ENCODE peak calls at places on chromosomes 7 and 10, in nine cellular contexts. B is heart left ventricle, N is tibial nerve, S is body of pancreas, T is stomach, E is transverse colon, W is endothelial cell of umbilical vein, Z is Peyer's patch, K is HCT116. D is an unnamed sample.

GRCh38 chr10:47241256-47241655 is 58.7 kb upstream of the GDF10 start:
- DNase-seq in B (no peak), N (no peak), S (no peak), T (no peak), E (peak), W (no peak), Z (no peak), K (no peak), D (no peak)

GRCh38 chr7:72219500-72219899 is 192.6 kb downstream of the CALN1 start:
- DNase-seq in B (no peak), N (no peak), S (no peak), T (no peak), E (no peak), W (no peak), Z (no peak), K (no peak), D (peak)

GRCh38 chr10:112811741-112812551 is 138.1 kb upstream of the TCF7L2 start:
- DNase-seq in B (no peak), N (no peak), S (peak), T (peak), E (peak), W (peak), Z (no peak), K (peak), D (peak)

GRCh38 chr10:32413513-32413912 is 32.4 kb upstream of the CCDC7 start:
- DNase-seq in B (no peak), N (no peak), S (no peak), T (no peak), E (no peak), W (peak), Z (no peak), K (peak), D (no peak)

GRCh38 chr7:44978511-44979366 is at the start of gene MYO1G:
- DNase-seq in B (peak), N (no peak), S (no peak), T (peak), E (peak), W (no peak), Z (no peak), K (no peak), D (no peak)

GRCh38 chr10:4851846-4852245 is 25.8 kb downstream of the AKR1E2 start:
- DNase-seq in B (no peak), N (peak), S (peak), T (peak), E (no peak), W (no peak), Z (no peak), K (no peak), D (no peak)

GRCh38 chr7:130695840-130696239 is 9.5 kb upstream of the TSGA13 start:
- DNase-seq in B (no peak), N (no peak), S (no peak), T (no peak), E (no peak), W (peak), Z (no peak), K (peak), D (no peak)

GRCh38 chr7:15684834-15685233 is 1.6 kb downstream of the MEOX2 start:
- DNase-seq in B (peak), N (no peak), S (no peak), T (no peak), E (no peak), W (peak), Z (no peak), K (no peak), D (no peak)

GRCh38 chr7:27961255-27961654 is 219.3 kb downstream of the JAZF1 start:
- DNase-seq in B (no peak), N (no peak), S (no peak), T (no peak), E (no peak), W (no peak), Z (no peak), K (peak), D (no peak)

GRCh38 chr7:116809636-116810266 is 52.6 kb upstream of the CAPZA2 start:
- DNase-seq in B (no peak), N (no peak), S (peak), T (no peak), E (no peak), W (peak), Z (no peak), K (peak), D (no peak)

GRCh38 chr7:101179780-101180755 is at the start of gene NAT16:
- DNase-seq in B (no peak), N (no peak), S (no peak), T (no peak), E (no peak), W (no peak), Z (no peak), K (no peak), D (no peak)

GRCh38 chr10:15370212-15370740 is 813 bp downstream of the FAM171A1 start:
- DNase-seq in B (peak), N (no peak), S (peak), T (no peak), E (peak), W (peak), Z (peak), K (no peak), D (peak)

GRCh38 chr10:73781879-73782748 is at the start of gene CHCHD1:
- DNase-seq in B (peak), N (peak), S (peak), T (peak), E (peak), W (peak), Z (peak), K (peak), D (peak)

GRCh38 chr7:38462819-38463218 is 168.4 kb downstream of the AMPH start:
- DNase-seq in B (peak), N (no peak), S (no peak), T (no peak), E (no peak), W (no peak), Z (no peak), K (no peak), D (no peak)

GRCh38 chr10:1515121-1515779 is 222.1 kb downstream of the ADARB2 start:
- DNase-seq in B (peak), N (no peak), S (no peak), T (no peak), E (no peak), W (no peak), Z (no peak), K (no peak), D (no peak)

GRCh38 chr7:138738114-138738513 is 37.0 kb upstream of the SVOPL start:
- DNase-seq in B (no peak), N (no peak), S (no peak), T (no peak), E (no peak), W (no peak), Z (no peak), K (no peak), D (no peak)

GRCh38 chr10:73169320-73169719 is 1.4 kb downstream of the FAM149B1 start:
- DNase-seq in B (no peak), N (no peak), S (no peak), T (no peak), E (no peak), W (no peak), Z (no peak), K (no peak), D (no peak)

GRCh38 chr7:77348371-77348813 is 67.8 kb downstream of the GSAP start:
- DNase-seq in B (no peak), N (no peak), S (peak), T (peak), E (no peak), W (peak), Z (no peak), K (no peak), D (no peak)

GRCh38 chr7:117014099-117014656 is 60.9 kb downstream of the ST7 start:
- DNase-seq in B (no peak), N (no peak), S (no peak), T (no peak), E (no peak), W (no peak), Z (no peak), K (no peak), D (no peak)

GRCh38 chr10:5545011-5545410 is 20.2 kb downstream of the CALML3 start:
- DNase-seq in B (peak), N (peak), S (peak), T (peak), E (peak), W (no peak), Z (peak), K (no peak), D (no peak)

GRCh38 chr7:1902231-1902855 is 232.3 kb downstream of the ELFN1 start:
- DNase-seq in B (peak), N (no peak), S (no peak), T (no peak), E (no peak), W (no peak), Z (no peak), K (no peak), D (no peak)

GRCh38 chr7:24402655-24403054 is 118.7 kb downstream of the NPY start:
- DNase-seq in B (no peak), N (no peak), S (no peak), T (no peak), E (no peak), W (peak), Z (no peak), K (no peak), D (no peak)

GRCh38 chr10:17547026-17547425 is 70.1 kb downstream of the HACD1 start:
- DNase-seq in B (no peak), N (no peak), S (no peak), T (no peak), E (no peak), W (no peak), Z (no peak), K (no peak), D (no peak)

GRCh38 chr10:133464582-133465031 is 10.9 kb downstream of the SCART1 start:
- DNase-seq in B (no peak), N (no peak), S (no peak), T (no peak), E (no peak), W (no peak), Z (no peak), K (no peak), D (peak)

GRCh38 chr10:123200510-123200909 is 46.3 kb downstream of the BUB3 start:
- DNase-seq in B (no peak), N (no peak), S (no peak), T (no peak), E (no peak), W (no peak), Z (no peak), K (no peak), D (no peak)

DNA sequence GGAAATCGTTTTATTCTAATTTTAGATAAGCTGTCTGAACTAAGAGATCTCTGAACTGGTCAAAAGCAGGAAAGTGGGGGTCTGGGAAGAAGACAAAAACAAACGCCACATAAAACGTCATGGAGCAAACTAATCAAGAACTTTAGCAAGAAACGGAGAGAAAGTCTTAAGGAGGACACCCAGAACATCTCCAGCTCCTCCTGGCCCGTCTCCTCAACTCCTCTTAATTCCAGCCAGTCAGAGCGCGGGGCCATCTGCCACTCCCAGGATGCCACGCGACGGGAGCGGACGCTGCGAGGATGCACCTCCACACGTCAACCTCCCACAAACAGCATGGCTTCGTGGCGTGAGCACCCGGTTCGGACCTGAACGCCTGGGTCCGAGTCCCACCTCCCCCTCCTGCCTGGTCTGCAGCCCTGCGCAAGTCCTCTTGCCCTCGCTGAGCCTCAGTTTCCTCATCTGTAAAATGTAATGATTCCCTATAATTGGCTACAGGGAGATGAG is 598 bp downstream of the MMS19 start:
- DNase-seq in B (peak), N (peak), S (peak), T (peak), E (peak), W (peak), Z (peak), K (peak), D (peak)
- TF ChIP-seq POLR2A in B (no peak), N (no peak), S (no peak), T (no peak), E (no peak), W (peak), Z (no peak), K (peak), D (no peak)

GRCh38 chr10:44854693-44855350 is 56.3 kb upstream of the TMEM72 start:
- DNase-seq in B (no peak), N (no peak), S (no peak), T (no peak), E (no peak), W (no peak), Z (no peak), K (no peak), D (peak)

GRCh38 chr10:44859546-44860285 is 51.4 kb upstream of the TMEM72 start:
- DNase-seq in B (no peak), N (no peak), S (no peak), T (no peak), E (no peak), W (no peak), Z (no peak), K (no peak), D (no peak)

GRCh38 chr10:44858988-44859387 is 52.1 kb upstream of the TMEM72 start:
- DNase-seq in B (no peak), N (no peak), S (no peak), T (no peak), E (no peak), W (no peak), Z (no peak), K (no peak), D (no peak)

GRCh38 chr10:44858017-44858371 is 53.1 kb upstream of the TMEM72 start:
- DNase-seq in B (no peak), N (no peak), S (no peak), T (no peak), E (no peak), W (no peak), Z (no peak), K (no peak), D (no peak)

GRCh38 chr10:44857363-44858016 is 53.6 kb upstream of the TMEM72 start:
- DNase-seq in B (peak), N (peak), S (peak), T (peak), E (peak), W (peak), Z (no peak), K (no peak), D (peak)
- TF ChIP-seq CTCF in B (peak), N (peak), S (peak), T (peak), E (peak), W (peak), Z (peak), K (peak), D (no peak)

GRCh38 chr10:98028168-98028770 is 2.2 kb downstream of the CRTAC1 start:
- DNase-seq in B (no peak), N (no peak), S (peak), T (peak), E (peak), W (peak), Z (no peak), K (peak), D (no peak)

GRCh38 chr10:98031440-98031839 is 1.0 kb upstream of the CRTAC1 start:
- DNase-seq in B (no peak), N (no peak), S (no peak), T (no peak), E (no peak), W (no peak), Z (no peak), K (no peak), D (no peak)

GRCh38 chr10:98030991-98031431 is 590 bp upstream of the CRTAC1 start:
- DNase-seq in B (no peak), N (no peak), S (no peak), T (no peak), E (no peak), W (no peak), Z (no peak), K (no peak), D (no peak)

GRCh38 chr10:98029149-98030092 is 1.0 kb downstream of the CRTAC1 start:
- DNase-seq in B (no peak), N (no peak), S (peak), T (no peak), E (no peak), W (no peak), Z (no peak), K (no peak), D (no peak)

DNA sequence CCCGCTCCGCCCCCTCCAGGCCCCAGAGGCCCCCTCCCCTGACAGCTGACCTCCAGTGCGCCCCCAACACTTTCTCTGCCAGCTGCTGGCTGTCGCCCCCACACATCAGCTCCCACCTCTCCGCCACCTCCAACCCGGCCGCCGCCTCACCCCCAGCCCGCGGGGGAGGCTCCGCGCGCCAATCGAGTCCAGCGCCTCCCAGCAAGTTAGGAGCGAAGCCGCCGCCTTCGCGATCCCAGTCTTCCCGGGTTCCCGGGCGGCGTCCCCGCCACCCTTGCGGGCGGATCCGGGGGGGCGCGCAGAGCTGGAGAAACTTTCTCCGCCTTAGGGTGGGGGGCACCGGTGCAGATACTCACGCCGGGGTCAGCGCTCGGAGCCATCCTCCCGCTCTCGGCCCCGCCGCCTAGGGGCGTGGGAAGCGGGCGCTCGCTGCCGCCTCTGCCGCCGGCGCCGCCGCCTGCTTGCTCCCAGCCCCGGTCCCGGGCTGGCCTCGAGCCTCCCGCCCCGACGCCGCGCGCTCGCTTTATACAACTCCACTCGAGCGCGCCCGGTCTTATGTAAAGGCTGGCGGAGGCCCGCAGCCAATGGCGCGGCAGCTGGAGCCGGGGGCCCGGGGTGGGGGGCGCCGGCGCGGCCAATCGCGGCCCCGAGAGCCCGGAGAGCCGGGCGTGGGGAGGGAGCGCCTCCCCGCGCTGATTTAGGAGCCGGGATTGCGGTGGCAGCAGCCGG is at the start of gene CRTAC1:
- DNase-seq in B (peak), N (peak), S (peak), T (peak), E (peak), W (peak), Z (no peak), K (no peak), D (peak)
- TF ChIP-seq POLR2A in B (no peak), N (peak), S (peak), T (no peak), E (no peak), W (no peak), Z (no peak), K (no peak), D (no peak)

GRCh38 chr7:74409571-74409970 is 44.1 kb upstream of the GTF2IRD1 start:
- DNase-seq in B (no peak), N (no peak), S (no peak), T (no peak), E (no peak), W (no peak), Z (no peak), K (no peak), D (no peak)
- TF ChIP-seq CTCF in B (no peak), N (no peak), S (no peak), T (no peak), E (no peak), W (no peak), Z (no peak), K (no peak), D (no peak)

GRCh38 chr7:17234398-17235021 is 63.9 kb upstream of the AHR start:
- DNase-seq in B (no peak), N (no peak), S (peak), T (no peak), E (peak), W (peak), Z (no peak), K (peak), D (no peak)

GRCh38 chr7:17233643-17234397 is 64.6 kb upstream of the AHR start:
- DNase-seq in B (no peak), N (no peak), S (no peak), T (no peak), E (no peak), W (no peak), Z (no peak), K (no peak), D (no peak)

GRCh38 chr7:17236161-17236560 is 62.3 kb upstream of the AHR start:
- DNase-seq in B (no peak), N (no peak), S (no peak), T (no peak), E (no peak), W (no peak), Z (no peak), K (no peak), D (no peak)

GRCh38 chr7:17229257-17229656 is 69.2 kb upstream of the AHR start:
- DNase-seq in B (no peak), N (no peak), S (no peak), T (no peak), E (no peak), W (no peak), Z (no peak), K (no peak), D (no peak)

GRCh38 chr7:17230099-17230807 is 68.2 kb upstream of the AHR start:
- DNase-seq in B (no peak), N (no peak), S (no peak), T (no peak), E (no peak), W (no peak), Z (no peak), K (no peak), D (no peak)
- TF ChIP-seq POLR2A in B (no peak), N (no peak), S (no peak), T (no peak), E (no peak), W (no peak), Z (no peak), K (no peak), D (no peak)

GRCh38 chr10:30184397-30185033 is 125.1 kb upstream of the JCAD start:
- DNase-seq in B (no peak), N (no peak), S (no peak), T (no peak), E (no peak), W (no peak), Z (no peak), K (no peak), D (no peak)

GRCh38 chr10:30187010-30187409 is 127.6 kb upstream of the JCAD start:
- DNase-seq in B (no peak), N (no peak), S (no peak), T (no peak), E (no peak), W (no peak), Z (no peak), K (no peak), D (no peak)

GRCh38 chr10:30185916-30186315 is 126.5 kb upstream of the JCAD start:
- DNase-seq in B (no peak), N (no peak), S (no peak), T (no peak), E (no peak), W (peak), Z (no peak), K (no peak), D (no peak)

GRCh38 chr10:30188101-30188500 is 128.7 kb upstream of the JCAD start:
- DNase-seq in B (no peak), N (no peak), S (no peak), T (no peak), E (no peak), W (peak), Z (no peak), K (no peak), D (peak)

DNA sequence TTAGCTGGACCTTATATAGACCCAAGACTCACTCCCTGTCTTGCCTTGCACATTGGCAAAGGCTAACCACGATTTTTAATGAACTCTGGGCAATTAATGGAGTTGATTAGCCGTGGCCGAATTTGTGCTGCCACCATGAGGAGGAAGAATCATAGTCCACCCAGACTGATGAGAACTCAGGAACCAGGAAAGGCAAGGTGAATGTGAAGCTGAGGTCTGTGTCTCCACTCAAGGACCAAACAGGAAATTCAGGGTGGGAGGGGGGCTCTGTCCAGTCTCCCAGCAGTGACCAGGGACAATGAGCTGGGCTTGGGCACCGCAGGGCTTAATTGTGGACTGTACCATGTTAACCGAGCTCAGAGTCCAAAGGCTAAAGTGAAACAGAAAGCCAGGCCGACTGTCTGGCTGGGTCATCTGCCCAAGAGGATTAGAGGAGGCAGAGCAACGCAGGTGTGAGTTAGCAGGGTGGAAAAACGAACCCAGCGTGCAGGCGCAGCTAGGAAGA is 127.0 kb upstream of the JCAD start:
- DNase-seq in B (no peak), N (no peak), S (no peak), T (peak), E (peak), W (peak), Z (peak), K (no peak), D (peak)
- TF ChIP-seq CTCF in B (no peak), N (peak), S (no peak), T (no peak), E (no peak), W (peak), Z (peak), K (peak), D (no peak)